ENCODE peak calls at places on chromosomes 7 and 10, in five cellular contexts. C is T-helper 2 cell, L is LNCaP clone FGC, M is adrenal gland, S is GM18507. K is an unnamed sample.

GRCh38 chr7:55552320-55553086 is 19.8 kb downstream of the VOPP1 start:
- DNase-seq in M (peak), S (no peak), L (no peak), C (no peak), K (peak)

GRCh38 chr7:112942981-112943380 is 143.6 kb downstream of the GPR85 start:
- DNase-seq in C (no peak), L (no peak), M (no peak), S (no peak), K (no peak)

GRCh38 chr7:102061354-102061945 is 225.2 kb upstream of the SH2B2 start:
- DNase-seq in M (no peak), C (no peak), L (no peak), S (no peak), K (no peak)

GRCh38 chr10:103481974-103482531 is 3.0 kb upstream of the CALHM3 start:
- DNase-seq in S (no peak), M (peak), L (peak), C (peak), K (no peak)

GRCh38 chr10:131830446-131831130 is 70.2 kb upstream of the PPP2R2D start:
- DNase-seq in C (no peak), L (no peak), S (no peak), M (no peak), K (no peak)

GRCh38 chr7:67551027-67551426 is 554.4 kb downstream of the TYW1 start:
- DNase-seq in M (no peak), C (no peak), L (no peak), S (no peak), K (no peak)

GRCh38 chr10:46020871-46021553 is 9.4 kb downstream of the NCOA4 start:
- DNase-seq in L (no peak), C (no peak), S (no peak), M (no peak), K (peak)

GRCh38 chr7:71430246-71430645 is 298.3 kb downstream of the GALNT17 start:
- DNase-seq in L (no peak), M (no peak), C (no peak), S (no peak), K (no peak)

GRCh38 chr7:645606-646005 is 80.9 kb upstream of the DNAAF5 start:
- DNase-seq in C (no peak), L (no peak), M (no peak), S (no peak), K (no peak)

GRCh38 chr10:99374972-99375371 is 45.8 kb downstream of the CNNM1 start:
- DNase-seq in L (no peak), S (no peak), C (no peak), M (no peak), K (no peak)

GRCh38 chr7:37408885-37409248 is 39.8 kb downstream of the ELMO1 start:
- DNase-seq in L (no peak), C (peak), S (no peak), M (no peak), K (no peak)

GRCh38 chr10:27745719-27746363 is at the start of gene MKX:
- DNase-seq in M (peak), L (no peak), C (peak), S (no peak), K (no peak)

GRCh38 chr10:37975407-37975991 is 948 bp downstream of the ZNF25 start:
- DNase-seq in S (no peak), L (no peak), M (no peak), C (peak), K (no peak)

GRCh38 chr10:121281576-121281975 is 316.7 kb downstream of the FGFR2 start:
- DNase-seq in L (no peak), M (no peak), C (no peak), S (no peak), K (no peak)

GRCh38 chr10:31838709-31839108 is 89.9 kb downstream of the ARHGAP12 start:
- DNase-seq in C (no peak), S (no peak), M (no peak), L (no peak), K (no peak)

GRCh38 chr7:142057101-142057500 is 54.4 kb upstream of the MGAM2 start:
- DNase-seq in C (no peak), M (no peak), S (no peak), L (no peak), K (no peak)

GRCh38 chr10:131891196-131891928 is 9.4 kb upstream of the PPP2R2D start:
- DNase-seq in C (no peak), L (no peak), M (peak), S (no peak), K (no peak)

GRCh38 chr10:17026686-17027485 is 102.7 kb downstream of the CUBN start:
- DNase-seq in L (no peak), M (no peak), C (peak), S (no peak), K (no peak)

GRCh38 chr10:132716691-132717490 is 69.1 kb downstream of the NKX6-2 start:
- DNase-seq in C (no peak), M (no peak), S (no peak), L (no peak), K (no peak)

GRCh38 chr7:79137942-79138341 is 315.5 kb downstream of the MAGI2 start:
- DNase-seq in S (no peak), C (no peak), M (no peak), L (no peak), K (peak)

GRCh38 chr10:126075009-126075408 is 178.6 kb downstream of the FANK1 start:
- DNase-seq in M (no peak), L (no peak), S (no peak), C (no peak), K (no peak)

GRCh38 chr10:72276421-72277339 is 3.0 kb downstream of the DDIT4 start:
- DNase-seq in C (peak), S (no peak), L (peak), M (peak), K (no peak)

GRCh38 chr7:84187813-84188212 is 6.8 kb downstream of the SEMA3A start:
- DNase-seq in L (no peak), M (no peak), S (no peak), C (peak), K (no peak)

GRCh38 chr10:88952647-88953111 is at the start of gene ACTA2:
- DNase-seq in S (no peak), C (no peak), L (no peak), M (no peak), K (no peak)

GRCh38 chr7:96224682-96225081 is 97.2 kb downstream of the SLC25A13 start:
- DNase-seq in M (no peak), S (no peak), C (peak), L (no peak), K (no peak)

GRCh38 chr7:51220226-51220625 is 96.4 kb downstream of the COBL start:
- DNase-seq in S (no peak), C (no peak), M (no peak), L (no peak), K (no peak)

GRCh38 chr7:49787980-49788379 is 14.5 kb downstream of the VWC2 start:
- DNase-seq in L (no peak), C (no peak), M (no peak), S (no peak), K (no peak)

K was measured in kidney epithelial cell.